ENCODE peak calls at places on chromosomes 16 and 17, in six cellular contexts. One of them, this sample, is unnamed.

GRCh38 chr17:49497147-49498036 is 2.3 kb downstream of the NGFR start:
- DNase-seq in HFFc6: no peak
- DNase-seq in skeletal muscle cell: no peak
- DNase-seq in mesendoderm: peak; percentile 76
- DNase-seq in fibroblast of the aortic adventitia: no peak
- DNase-seq in iPS DF 6.9: no peak
- DNase-seq in this sample: peak; percentile 25

GRCh38 chr16:57603110-57604024 is 25.1 kb upstream of the ADGRG1 start:
- DNase-seq in mesendoderm: no peak
- DNase-seq in fibroblast of the aortic adventitia: no peak
- DNase-seq in iPS DF 6.9: no peak
- DNase-seq in skeletal muscle cell: no peak
- DNase-seq in HFFc6: no peak
- DNase-seq in this sample: no peak

GRCh38 chr16:86951041-86951822 is 366.0 kb downstream of the C16orf95 start:
- DNase-seq in HFFc6: no peak
- DNase-seq in skeletal muscle cell: no peak
- DNase-seq in fibroblast of the aortic adventitia: no peak
- DNase-seq in mesendoderm: no peak
- DNase-seq in iPS DF 6.9: no peak
- DNase-seq in this sample: no peak

GRCh38 chr17:44548714-44549230 is 8.5 kb upstream of the FZD2 start:
- DNase-seq in iPS DF 6.9: no peak
- DNase-seq in mesendoderm: no peak
- DNase-seq in fibroblast of the aortic adventitia: no peak
- DNase-seq in HFFc6: no peak
- DNase-seq in skeletal muscle cell: no peak
- DNase-seq in this sample: no peak

GRCh38 chr16:2811703-2812471 is 5.2 kb upstream of the PRSS21 start:
- DNase-seq in HFFc6: no peak
- DNase-seq in fibroblast of the aortic adventitia: no peak
- DNase-seq in iPS DF 6.9: no peak
- DNase-seq in mesendoderm: no peak
- DNase-seq in skeletal muscle cell: no peak
- DNase-seq in this sample: no peak

GRCh38 chr17:38598536-38598935 is 7.2 kb downstream of the SRCIN1 start:
- DNase-seq in fibroblast of the aortic adventitia: peak; percentile 56
- DNase-seq in mesendoderm: peak; percentile 98
- DNase-seq in HFFc6: peak; percentile 55
- DNase-seq in iPS DF 6.9: peak; percentile 97
- DNase-seq in skeletal muscle cell: peak; percentile 27
- DNase-seq in this sample: peak; percentile 70

GRCh38 chr17:27571563-27572129 is 59.3 kb upstream of the LGALS9 start:
- DNase-seq in mesendoderm: no peak
- DNase-seq in skeletal muscle cell: no peak
- DNase-seq in iPS DF 6.9: no peak
- DNase-seq in fibroblast of the aortic adventitia: no peak
- DNase-seq in HFFc6: no peak
- DNase-seq in this sample: no peak

GRCh38 chr17:30267625-30268024 is 24.1 kb downstream of the BLMH start:
- DNase-seq in mesendoderm: no peak
- DNase-seq in HFFc6: no peak
- DNase-seq in fibroblast of the aortic adventitia: peak; percentile 37
- DNase-seq in iPS DF 6.9: no peak
- DNase-seq in skeletal muscle cell: no peak
- DNase-seq in this sample: peak; percentile 21

This sample was measured in EL.